ENCODE peak calls at places on chromosomes 7 and 10, in six cellular contexts. One of them, this sample, is unnamed.

GRCh38 chr10:58486821-58487220 is 25.9 kb upstream of the BICC1 start:
- DNase-seq in DMS79: no peak
- DNase-seq in skeletal muscle cell: peak
- DNase-seq in RWPE1: no peak
- DNase-seq in GM12865: no peak
- DNase-seq in mesenchymal stem cell: no peak
- DNase-seq in this sample: no peak

GRCh38 chr10:12476661-12477060 is 127.3 kb downstream of the CAMK1D start:
- DNase-seq in DMS79: no peak
- DNase-seq in skeletal muscle cell: no peak
- DNase-seq in RWPE1: no peak
- DNase-seq in GM12865: no peak
- DNase-seq in mesenchymal stem cell: no peak
- DNase-seq in this sample: no peak

GRCh38 chr7:67696878-67697277 is 700.2 kb downstream of the TYW1 start:
- DNase-seq in DMS79: no peak
- DNase-seq in skeletal muscle cell: no peak
- DNase-seq in RWPE1: no peak
- DNase-seq in GM12865: no peak
- DNase-seq in mesenchymal stem cell: no peak
- DNase-seq in this sample: no peak

GRCh38 chr7:44858161-44858560 is 10.3 kb upstream of the H2AZ2 start:
- DNase-seq in DMS79: no peak
- DNase-seq in skeletal muscle cell: no peak
- DNase-seq in RWPE1: no peak
- DNase-seq in GM12865: no peak
- DNase-seq in mesenchymal stem cell: no peak
- DNase-seq in this sample: no peak

GRCh38 chr7:1227071-1227804 is 5.4 kb upstream of the UNCX start:
- DNase-seq in DMS79: no peak
- DNase-seq in skeletal muscle cell: no peak
- DNase-seq in RWPE1: no peak
- DNase-seq in GM12865: no peak
- DNase-seq in mesenchymal stem cell: no peak
- DNase-seq in this sample: no peak

GRCh38 chr7:127809285-127809702 is 157.3 kb downstream of the SND1 start:
- DNase-seq in DMS79: no peak
- DNase-seq in skeletal muscle cell: peak
- DNase-seq in RWPE1: peak
- DNase-seq in GM12865: no peak
- DNase-seq in mesenchymal stem cell: peak
- DNase-seq in this sample: peak

GRCh38 chr7:150962743-150963399 is 15.2 kb downstream of the KCNH2 start:
- DNase-seq in DMS79: no peak
- DNase-seq in skeletal muscle cell: no peak
- DNase-seq in RWPE1: peak
- DNase-seq in GM12865: peak
- DNase-seq in mesenchymal stem cell: peak
- DNase-seq in this sample: peak

GRCh38 chr10:125092564-125093031 is 67.8 kb downstream of the CTBP2 start:
- DNase-seq in DMS79: no peak
- DNase-seq in skeletal muscle cell: no peak
- DNase-seq in RWPE1: no peak
- DNase-seq in GM12865: no peak
- DNase-seq in mesenchymal stem cell: no peak
- DNase-seq in this sample: no peak

GRCh38 chr7:114910787-114911186 is 11.1 kb upstream of the MDFIC start:
- DNase-seq in DMS79: no peak
- DNase-seq in skeletal muscle cell: no peak
- DNase-seq in RWPE1: no peak
- DNase-seq in GM12865: no peak
- DNase-seq in mesenchymal stem cell: peak
- DNase-seq in this sample: no peak

GRCh38 chr7:39504963-39505362 is 61.2 kb upstream of the YAE1 start:
- DNase-seq in DMS79: peak
- DNase-seq in skeletal muscle cell: no peak
- DNase-seq in RWPE1: peak
- DNase-seq in GM12865: no peak
- DNase-seq in mesenchymal stem cell: peak
- DNase-seq in this sample: peak

GRCh38 chr10:124128811-124129145 is 35.4 kb upstream of the CHST15 start:
- DNase-seq in DMS79: no peak
- DNase-seq in skeletal muscle cell: no peak
- DNase-seq in RWPE1: no peak
- DNase-seq in GM12865: no peak
- DNase-seq in mesenchymal stem cell: no peak
- DNase-seq in this sample: no peak